ENCODE peak calls at places on chromosomes 11 and 22, in ten cellular contexts. T, J, O, M, D, H, Z, C, F and U are unnamed samples.

GRCh38 chr11:12581923-12582322 is 92.3 kb upstream of the TEAD1 start:
- DNase-seq in M (no peak), O (no peak), H (no peak), J (no peak), D (peak; percentile 56), T (peak; percentile 3), Z (peak; percentile 88), F (no peak), C (peak; percentile 38), U (no peak)

GRCh38 chr22:20027966-20028854 is 7.3 kb downstream of the TANGO2 start:
- DNase-seq in F (no peak), J (no peak), O (no peak), D (peak; percentile 15), T (peak; percentile 40), M (no peak), H (no peak), C (no peak), Z (no peak), U (peak; percentile 7)

GRCh38 chr11:122046846-122047245 is 69.2 kb downstream of the BLID start:
- DNase-seq in J (no peak), O (no peak), D (no peak), F (no peak), Z (peak; percentile 96), H (no peak), T (no peak), C (no peak), M (no peak), U (no peak)

GRCh38 chr11:87039371-87039770 is 1.6 kb downstream of the TMEM135 start:
- DNase-seq in H (no peak), T (peak; percentile 62), F (no peak), M (peak; percentile 15), D (no peak), J (no peak), Z (peak; percentile 19), O (no peak), C (no peak), U (no peak)

GRCh38 chr11:23729088-23729487 is 767.8 kb upstream of the LUZP2 start:
- DNase-seq in T (no peak), Z (no peak), M (no peak), O (no peak), C (no peak), H (no peak), D (no peak), F (no peak), J (no peak), U (no peak)

GRCh38 chr11:11899401-11899800 is 57.6 kb downstream of the USP47 start:
- DNase-seq in D (peak; percentile 11), C (no peak), O (no peak), M (no peak), H (no peak), Z (no peak), J (no peak), F (no peak), T (no peak), U (no peak)

GRCh38 chr11:1918436-1919315 is 827 bp upstream of the TNNT3 start:
- DNase-seq in D (no peak), Z (no peak), F (no peak), O (no peak), C (no peak), H (peak; percentile 66), J (no peak), T (no peak), M (no peak), U (peak; percentile 75)

GRCh38 chr11:60994450-60995135 is 23.1 kb downstream of the CD6 start:
- DNase-seq in C (no peak), T (no peak), M (no peak), J (no peak), F (no peak), H (no peak), Z (no peak), O (no peak), D (no peak), U (peak; percentile 37)

GRCh38 chr22:38479096-38479840 is 11.4 kb downstream of the KDELR3 start:
- DNase-seq in J (no peak), D (no peak), Z (no peak), H (no peak), T (no peak), O (no peak), M (no peak), F (no peak), C (no peak), U (no peak)
- H3K27ac ChIP-seq in J (no peak overlapping the region), D (no peak overlapping the region), Z (no peak overlapping the region), H (no peak overlapping the region), T (no peak overlapping the region), O (no peak overlapping the region), M (no peak overlapping the region), F (peak overlapping the region; percentile 7), C (no peak overlapping the region), U (no peak overlapping the region)

DNA sequence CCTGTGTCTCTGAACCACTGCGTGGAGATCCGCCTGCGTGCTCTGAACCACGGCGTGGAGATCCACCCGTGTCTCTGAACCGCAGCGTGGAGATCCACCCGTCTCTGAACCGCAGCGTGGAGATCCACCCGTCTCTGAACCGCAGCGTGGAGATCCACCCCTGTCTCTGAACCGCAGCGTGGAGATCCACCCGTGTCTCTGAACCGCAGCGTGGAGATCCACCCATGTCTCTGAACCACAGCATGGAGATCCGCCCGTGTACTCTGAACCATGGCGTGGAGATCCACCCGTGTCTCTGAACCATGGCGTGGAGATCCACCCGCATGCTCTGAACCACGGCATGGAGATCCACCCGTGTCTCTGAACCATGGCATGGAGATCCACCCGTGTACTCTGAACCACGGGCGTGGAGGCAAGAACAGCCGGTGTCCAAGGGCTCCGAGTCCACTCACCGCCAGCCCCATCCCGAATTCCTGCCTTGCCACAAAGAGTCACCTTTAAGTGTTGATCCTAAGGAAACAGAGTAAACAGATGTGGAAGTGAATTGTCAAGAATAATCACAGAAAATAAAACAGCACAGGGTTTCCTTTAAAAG is 659.4 kb downstream of the BRD1 start:
- DNase-seq in Z (no peak), M (no peak), J (no peak), O (no peak), H (peak; percentile 43), C (no peak), F (no peak), T (no peak), D (no peak), U (no peak)
- TF ChIP-seq POLR2A in Z (no peak), M (no peak), J (no peak), O (no peak), H (no peak), C (no peak), F (no peak), T (no peak), D (no peak), U (no peak)

GRCh38 chr22:46172522-46172921 is 22.2 kb downstream of the PPARA start:
- DNase-seq in J (no peak), D (no peak), O (no peak), C (no peak), F (no peak), M (no peak), H (no peak), T (no peak), Z (no peak), U (no peak)
- H3K27ac ChIP-seq in J (no peak overlapping the region), D (peak overlapping the region; percentile 12), O (no peak overlapping the region), C (no peak overlapping the region), F (no peak overlapping the region), M (no peak overlapping the region), H (no peak overlapping the region), T (no peak overlapping the region), Z (no peak overlapping the region), U (no peak overlapping the region)

GRCh38 chr11:65868907-65869306 is 3.7 kb downstream of the EFEMP2 start:
- DNase-seq in T (no peak), C (no peak), Z (no peak), H (no peak), D (no peak), O (no peak), J (no peak), F (no peak), M (no peak), U (no peak)

GRCh38 chr11:65869643-65870306 is 2.8 kb downstream of the EFEMP2 start:
- DNase-seq in O (no peak), C (no peak), F (peak; percentile 12), M (no peak), J (no peak), Z (no peak), D (no peak), T (no peak), H (peak; percentile 78), U (peak; percentile 69)

GRCh38 chr11:65870706-65871681 is 1.6 kb downstream of the EFEMP2 start:
- DNase-seq in M (no peak), J (no peak), T (no peak), C (no peak), F (peak; percentile 24), Z (no peak), O (no peak), D (no peak), H (peak; percentile 73), U (peak; percentile 86)

GRCh38 chr11:65871811-65872548 is 620 bp downstream of the EFEMP2 start:
- DNase-seq in T (peak; percentile 46), C (no peak), J (no peak), Z (no peak), D (no peak), H (peak; percentile 88), F (no peak), M (no peak), O (no peak), U (no peak)

GRCh38 chr11:65870307-65870658 is 2.3 kb downstream of the EFEMP2 start:
- DNase-seq in O (no peak), J (no peak), F (peak; percentile 16), Z (no peak), T (no peak), H (peak; percentile 58), M (no peak), D (no peak), C (no peak), U (peak; percentile 80)
- TF ChIP-seq POLR2A in O (no peak), J (no peak), F (no peak), Z (no peak), T (no peak), H (no peak), M (no peak), D (no peak), C (no peak), U (no peak)

DNA sequence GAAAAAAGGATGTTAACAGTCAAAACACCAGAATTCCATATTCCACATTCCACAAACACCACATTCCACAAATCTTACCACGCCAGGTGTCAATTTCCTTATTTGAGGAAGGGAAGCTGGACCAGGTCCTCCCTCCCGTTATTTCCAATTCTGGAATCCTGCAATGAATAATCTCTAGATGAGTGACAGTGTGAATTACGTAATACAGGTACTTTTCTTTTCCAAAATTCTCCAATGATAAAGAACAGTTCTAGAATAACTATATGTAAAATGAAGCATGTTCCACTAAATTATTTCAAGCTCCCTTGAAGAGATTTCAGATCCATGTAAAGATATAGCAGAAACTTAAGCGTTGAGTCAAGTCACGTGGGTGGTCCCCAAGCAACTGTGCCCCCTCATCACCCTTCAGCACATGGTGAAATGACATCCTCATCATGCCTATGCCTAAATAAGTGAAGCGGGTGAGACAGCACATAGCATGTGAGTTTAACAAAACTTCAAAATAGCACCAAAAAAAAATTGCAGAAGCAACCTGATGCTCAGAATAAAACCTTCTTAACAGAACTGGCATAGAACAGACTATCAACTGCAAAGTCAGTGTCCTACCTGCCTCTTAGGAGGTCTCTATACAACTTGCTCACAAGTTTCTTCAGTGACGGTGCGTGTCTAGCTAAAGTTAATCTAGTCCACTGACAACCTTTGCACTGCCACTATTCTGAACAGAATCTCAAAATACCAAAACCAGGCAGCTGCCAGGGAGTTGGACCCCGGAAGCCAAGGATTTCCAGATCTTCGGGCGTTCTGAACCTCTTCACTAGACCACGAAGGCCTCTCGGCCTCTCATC is 875 bp downstream of the NFRKB start:
- DNase-seq in D (no peak), C (no peak), H (no peak), O (no peak), J (no peak), T (no peak), Z (peak; percentile 3), F (no peak), M (no peak), U (no peak)
- H3K27ac ChIP-seq in D (peak overlapping the region; percentile 100), C (peak overlapping the region; percentile 53), H (peak overlapping the region; percentile 89), O (peak overlapping the region; percentile 83), J (peak overlapping the region; percentile 91), T (no peak overlapping the region), Z (peak overlapping the region; percentile 87), F (peak overlapping the region; percentile 76), M (peak overlapping the region; percentile 72), U (peak overlapping the region; percentile 82)

GRCh38 chr11:66996609-66997273 is 21.6 kb downstream of the C11orf86 start:
- DNase-seq in T (no peak), J (no peak), M (no peak), O (no peak), C (no peak), Z (peak; percentile 76), D (peak; percentile 79), F (no peak), H (no peak), U (no peak)
- TF ChIP-seq POLR2A in T (no peak), J (no peak), M (no peak), O (no peak), C (no peak), Z (no peak), D (no peak), F (no peak), H (no peak), U (no peak)